ENCODE peak calls at places on chromosomes 6 and 20, in seven cellular contexts. J is heart right ventricle, B is psoas muscle, D is lung, Z is tibial artery, Y is HFFc6, M is mesothelial cell of epicardium. Q is an unnamed sample.

GRCh38 chr20:60203451-60203850 is 245.2 kb downstream of the CDH26 start:
- DNase-seq in Y (peak), Z (no peak), J (no peak), B (no peak), M (no peak), D (no peak), Q (no peak)

GRCh38 chr6:136037885-136038460 is 186.5 kb downstream of the PDE7B start:
- DNase-seq in Z (no peak), J (peak), D (no peak), M (no peak), B (no peak), Y (peak), Q (peak)

GRCh38 chr20:24694157-24694726 is 224.8 kb downstream of the SYNDIG1 start:
- DNase-seq in Y (no peak), J (no peak), Z (no peak), B (no peak), M (no peak), D (peak), Q (no peak)

GRCh38 chr6:170107606-170108222 is 183.2 kb downstream of the DLL1 start:
- DNase-seq in D (no peak), M (no peak), Y (no peak), J (no peak), B (no peak), Z (peak), Q (no peak)

GRCh38 chr6:123062645-123063044 is 66.6 kb downstream of the CLVS2 start:
- DNase-seq in Z (no peak), B (no peak), D (no peak), J (no peak), M (no peak), Y (no peak), Q (no peak)

GRCh38 chr6:107435798-107436197 is 23.6 kb downstream of the PDSS2 start:
- DNase-seq in D (no peak), M (no peak), J (no peak), Z (no peak), B (no peak), Y (no peak), Q (peak)

GRCh38 chr6:91181416-91181815 is 594.5 kb upstream of the MAP3K7 start:
- DNase-seq in Y (no peak), B (no peak), Z (no peak), J (no peak), D (no peak), M (no peak), Q (no peak)

GRCh38 chr6:37171141-37171969 is 1.4 kb downstream of the PIM1 start:
- DNase-seq in Y (peak), J (peak), D (peak), Z (peak), M (no peak), B (peak), Q (peak)

GRCh38 chr6:143169440-143169839 is 108.8 kb downstream of the AIG1 start:
- DNase-seq in J (no peak), Y (no peak), D (no peak), B (no peak), M (no peak), Z (no peak), Q (no peak)

GRCh38 chr6:3205913-3206312 is 21.5 kb downstream of the TUBB2B start:
- DNase-seq in M (no peak), J (no peak), D (no peak), Z (no peak), B (no peak), Y (peak), Q (peak)

GRCh38 chr20:49037962-49038387 is 8.1 kb upstream of the CSE1L start:
- DNase-seq in M (no peak), Z (no peak), J (no peak), Y (no peak), B (no peak), D (no peak), Q (no peak)

GRCh38 chr20:34375977-34376430 is 12.9 kb downstream of the ITCH start:
- DNase-seq in M (no peak), B (no peak), J (no peak), D (no peak), Z (no peak), Y (no peak), Q (no peak)

GRCh38 chr6:152957796-152958195 is 25.0 kb downstream of the FBXO5 start:
- DNase-seq in B (no peak), Y (no peak), M (no peak), J (no peak), Z (no peak), D (no peak), Q (peak)

GRCh38 chr6:33076406-33076934 is 680 bp downstream of the HLA-DPB1 start:
- DNase-seq in M (no peak), B (no peak), D (no peak), Z (no peak), Y (no peak), J (no peak), Q (no peak)

GRCh38 chr6:106025655-106026054 is 60.5 kb upstream of the PRDM1 start:
- DNase-seq in D (no peak), Y (no peak), Z (no peak), J (no peak), B (no peak), M (no peak), Q (peak)

GRCh38 chr20:32535316-32535952 is 49.7 kb downstream of the NOL4L start:
- DNase-seq in Y (no peak), Z (no peak), B (no peak), D (no peak), M (no peak), J (no peak), Q (no peak)

GRCh38 chr20:52422574-52423463 is 231.2 kb upstream of the ZFP64 start:
- DNase-seq in D (no peak), J (no peak), B (no peak), Y (no peak), Z (no peak), M (no peak), Q (no peak)

GRCh38 chr20:10033905-10034304 is 882 bp upstream of the ANKEF1 start:
- DNase-seq in Y (no peak), B (no peak), J (no peak), D (no peak), Z (no peak), M (no peak), Q (no peak)

GRCh38 chr6:15927531-15928230 is 201.2 kb upstream of the MYLIP start:
- DNase-seq in D (no peak), M (no peak), Z (no peak), Y (no peak), J (no peak), B (no peak), Q (no peak)

GRCh38 chr20:11457476-11457875 is 460.2 kb upstream of the BTBD3 start:
- DNase-seq in B (no peak), J (no peak), D (no peak), Y (no peak), Z (no peak), M (no peak), Q (no peak)

GRCh38 chr20:35901678-35902544 is 52.4 kb downstream of the SCAND1 start:
- DNase-seq in Z (no peak), B (no peak), J (no peak), D (no peak), M (no peak), Y (peak), Q (peak)

GRCh38 chr6:111503194-111503593 is 20.2 kb upstream of the REV3L start:
- DNase-seq in B (no peak), D (no peak), J (no peak), Z (no peak), M (no peak), Y (peak), Q (no peak)

GRCh38 chr6:90859612-90860011 is 272.7 kb upstream of the MAP3K7 start:
- DNase-seq in B (no peak), M (no peak), Y (no peak), J (no peak), Z (no peak), D (no peak), Q (no peak)

GRCh38 chr6:1063671-1064355 is 248.1 kb upstream of the FOXQ1 start:
- DNase-seq in M (no peak), Y (peak), B (no peak), J (no peak), Z (no peak), D (no peak), Q (peak)

GRCh38 chr20:10910535-10911239 is 236.9 kb upstream of the JAG1 start:
- DNase-seq in M (no peak), B (no peak), J (no peak), Z (no peak), Y (no peak), D (no peak), Q (no peak)

GRCh38 chr6:41191569-41191968 is 9.4 kb downstream of the TREML2 start:
- DNase-seq in D (no peak), J (peak), Y (no peak), B (no peak), Z (no peak), M (no peak), Q (no peak)

GRCh38 chr20:8334641-8335040 is 202.6 kb downstream of the PLCB1 start:
- DNase-seq in B (no peak), Y (no peak), J (no peak), M (no peak), Z (no peak), D (no peak), Q (no peak)

GRCh38 chr6:15443119-15443518 is 197.2 kb downstream of the JARID2 start:
- DNase-seq in M (no peak), B (no peak), Z (no peak), J (no peak), Y (peak), D (no peak), Q (peak)

GRCh38 chr20:1313236-1313964 is 15.5 kb downstream of the SDCBP2 start:
- DNase-seq in Z (peak), B (peak), M (peak), J (peak), Y (peak), D (peak), Q (peak)
- TF ChIP-seq CTCF in Z (peak), B (peak), M (peak), J (peak), Y (peak), D (peak), Q (peak)

DNA sequence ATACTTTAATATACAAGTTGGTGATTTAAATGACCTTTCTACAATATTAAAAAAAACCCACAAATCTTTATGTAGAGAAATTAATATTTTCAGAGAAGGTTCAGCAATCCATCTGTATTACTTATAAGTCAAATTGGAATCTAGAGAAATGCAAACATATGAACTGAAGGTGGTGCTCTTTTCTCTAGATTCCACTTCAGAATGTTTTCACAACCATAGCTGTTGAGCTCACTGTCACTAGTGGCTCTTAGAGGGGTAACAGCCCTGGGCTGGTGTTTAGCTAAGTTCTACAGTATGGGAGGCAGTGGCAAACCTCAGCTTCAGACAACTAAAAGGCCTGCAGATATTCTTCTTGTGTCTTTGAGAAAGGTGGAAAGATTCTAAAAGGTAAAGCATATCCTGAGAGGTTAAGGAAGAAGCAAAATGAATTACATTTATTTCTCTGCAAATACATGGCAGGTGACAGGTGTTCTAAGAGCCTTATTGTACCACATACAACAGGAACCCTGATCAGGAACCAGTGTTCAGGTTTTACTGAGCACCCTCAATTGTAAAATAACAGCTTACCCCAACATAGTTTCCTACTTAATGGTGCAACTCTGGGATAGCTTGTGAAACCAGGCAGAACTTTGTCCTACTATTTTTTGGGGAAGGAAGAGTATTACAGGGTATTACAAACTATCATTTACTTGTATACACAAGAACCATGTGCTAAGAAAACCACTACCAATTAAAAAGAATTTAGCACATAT is 56.6 kb upstream of the SAMHD1 start:
- DNase-seq in Y (peak), Z (no peak), B (no peak), D (no peak), M (no peak), J (no peak), Q (peak)
- TF ChIP-seq CTCF in Y (peak), Z (no peak), B (no peak), D (peak), M (no peak), J (peak), Q (no peak)

DNA sequence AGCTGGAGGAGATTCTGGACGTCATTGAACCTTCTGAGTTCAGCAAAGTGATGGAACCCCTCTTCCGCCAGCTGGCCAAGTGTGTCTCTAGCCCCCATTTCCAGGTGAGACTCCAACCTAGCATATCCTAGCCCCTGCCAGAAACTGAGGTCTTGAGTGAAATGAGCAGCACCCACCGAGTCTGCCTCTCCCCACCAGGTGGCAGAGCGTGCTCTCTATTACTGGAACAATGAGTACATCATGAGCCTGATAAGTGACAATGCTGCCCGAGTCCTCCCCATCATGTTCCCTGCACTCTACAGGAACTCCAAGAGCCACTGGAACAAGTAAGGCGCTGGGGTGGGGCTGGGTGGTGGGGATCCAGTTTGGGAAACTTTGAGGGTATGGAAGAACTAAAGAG is 4.6 kb downstream of the MEA1 start:
- DNase-seq in M (no peak), J (peak), Z (no peak), D (no peak), B (peak), Y (peak), Q (no peak)
- TF ChIP-seq CTCF in M (no peak), J (peak), Z (no peak), D (no peak), B (peak), Y (peak), Q (peak)

GRCh38 chr20:61736001-61736635 is 329.6 kb downstream of the TAF4 start:
- DNase-seq in B (no peak), Z (no peak), D (no peak), M (no peak), Y (no peak), J (no peak), Q (no peak)

GRCh38 chr20:61733891-61734732 is 331.6 kb downstream of the TAF4 start:
- DNase-seq in J (no peak), Y (no peak), Z (no peak), B (no peak), M (no peak), D (no peak), Q (no peak)

GRCh38 chr20:61734733-61735502 is 330.8 kb downstream of the TAF4 start:
- DNase-seq in Z (no peak), B (no peak), D (no peak), M (no peak), Y (no peak), J (no peak), Q (no peak)

GRCh38 chr20:61736751-61737310 is 328.9 kb downstream of the TAF4 start:
- DNase-seq in Y (no peak), Z (no peak), B (no peak), D (no peak), J (no peak), M (no peak), Q (no peak)

DNA sequence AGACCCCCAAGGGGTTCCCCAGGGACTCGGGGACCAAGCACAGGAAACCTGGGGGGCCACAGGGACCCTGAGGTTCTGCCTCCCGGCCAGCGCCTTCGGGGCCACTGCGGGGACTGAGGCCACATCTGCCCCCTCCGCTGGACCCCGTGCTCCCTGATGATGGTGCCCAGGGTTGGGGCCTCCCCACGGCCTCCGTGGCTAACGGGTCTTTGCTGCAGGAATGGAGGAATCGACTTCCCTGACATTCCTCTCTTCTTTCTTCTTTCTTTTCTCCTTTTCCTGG is 330.2 kb downstream of the TAF4 start:
- DNase-seq in M (no peak), Y (no peak), B (no peak), Z (no peak), D (no peak), J (no peak), Q (no peak)
- TF ChIP-seq CTCF in M (no peak), Y (no peak), B (no peak), Z (no peak), D (no peak), J (no peak), Q (no peak)

GRCh38 chr20:17941087-17941825 is 27.3 kb downstream of the SNX5 start:
- DNase-seq in Y (no peak), D (no peak), B (no peak), M (no peak), J (no peak), Z (no peak), Q (no peak)

GRCh38 chr20:17941826-17942196 is 26.8 kb downstream of the SNX5 start:
- DNase-seq in J (no peak), Z (no peak), Y (no peak), M (no peak), D (no peak), B (no peak), Q (no peak)

GRCh38 chr20:17938889-17939619 is 29.5 kb downstream of the SNX5 start:
- DNase-seq in Y (peak), J (peak), M (peak), D (peak), B (peak), Z (peak), Q (peak)

GRCh38 chr20:17940447-17940971 is 28.1 kb downstream of the SNX5 start:
- DNase-seq in Z (no peak), B (no peak), D (no peak), Y (no peak), M (no peak), J (no peak), Q (no peak)

GRCh38 chr20:17939622-17940446 is 28.8 kb downstream of the SNX5 start:
- DNase-seq in M (no peak), B (no peak), D (no peak), Y (no peak), Z (no peak), J (no peak), Q (no peak)
- TF ChIP-seq CTCF in M (no peak), B (no peak), D (no peak), Y (no peak), Z (no peak), J (no peak), Q (no peak)

GRCh38 chr6:138383776-138384175 is 6.1 kb downstream of the SMIM28 start:
- DNase-seq in B (no peak), J (no peak), Y (no peak), M (no peak), Z (no peak), D (no peak), Q (no peak)
- TF ChIP-seq CTCF in B (no peak), J (no peak), Y (no peak), M (no peak), Z (no peak), D (no peak), Q (no peak)

Q was measured in foreskin fibroblast.